ENCODE peak calls at places on chromosome 13, in seven cellular contexts. S is cardiac muscle cell, Q is astrocyte of the cerebellum, W is IMR-90, O is cardiac fibroblast, B is coronary artery, H is tibial artery. I is an unnamed sample.
A peak's percentile ranks its signal among the peaks of the same experiment; 100 is the strongest.

GRCh38 chr13:110921695-110922094 is 6.8 kb upstream of the ANKRD10 start:
- DNase-seq in O (no peak), B (no peak), W (no peak), S (no peak), H (no peak), Q (no peak), I (no peak)

GRCh38 chr13:70432276-70432805 is 324.1 kb upstream of the KLHL1 start:
- DNase-seq in S (no peak), B (no peak), Q (no peak), W (no peak), O (no peak), H (no peak), I (no peak)

GRCh38 chr13:75889427-75889826 is 253.3 kb downstream of the LMO7 start:
- DNase-seq in S (no peak), H (no peak), Q (no peak), O (no peak), W (no peak), B (no peak), I (no peak)

GRCh38 chr13:67402546-67402945 is 172.4 kb upstream of the PCDH9 start:
- DNase-seq in S (no peak), H (no peak), O (no peak), Q (no peak), B (no peak), W (no peak), I (no peak)

GRCh38 chr13:89214115-89214514 is 1542.9 kb downstream of the SLITRK5 start:
- DNase-seq in B (no peak), O (no peak), W (no peak), Q (no peak), H (no peak), S (no peak), I (no peak)

GRCh38 chr13:98222081-98222554 is 45.0 kb upstream of the RNF113B start:
- DNase-seq in Q (peak; percentile 48), B (no peak), S (peak; percentile 41), W (peak; percentile 77), O (no peak), H (no peak), I (no peak)

GRCh38 chr13:50441141-50441540 is 402.4 kb downstream of the DLEU7 start:
- DNase-seq in B (no peak), O (no peak), S (no peak), H (no peak), Q (no peak), W (peak; percentile 33), I (no peak)

GRCh38 chr13:44231786-44232516 is 141.7 kb upstream of the SERP2 start:
- DNase-seq in H (peak; percentile 82), O (peak; percentile 99), S (peak; percentile 87), W (peak; percentile 96), B (no peak), Q (peak; percentile 94), I (peak; percentile 100)

GRCh38 chr13:98420560-98421175 is 156.2 kb downstream of the STK24 start:
- DNase-seq in Q (no peak), S (no peak), H (no peak), B (peak; percentile 35), O (no peak), W (no peak), I (no peak)

GRCh38 chr13:30371649-30372265 is 50.5 kb upstream of the UBE2L5 start:
- DNase-seq in Q (no peak), H (peak; percentile 63), B (no peak), W (peak; percentile 82), S (peak; percentile 26), O (peak; percentile 37), I (peak; percentile 42)

GRCh38 chr13:98143601-98144500 is 957 bp downstream of the FARP1 start:
- DNase-seq in H (peak; percentile 66), S (peak; percentile 61), Q (no peak), B (no peak), W (peak; percentile 44), O (peak; percentile 53), I (no peak)

GRCh38 chr13:97492684-97493371 is 58.9 kb downstream of the RAP2A start:
- DNase-seq in B (no peak), S (no peak), H (no peak), W (no peak), O (no peak), Q (no peak), I (no peak)

GRCh38 chr13:55569514-55569913 is 1571.2 kb upstream of the PRR20A start:
- DNase-seq in S (no peak), B (no peak), H (no peak), Q (no peak), W (no peak), O (no peak), I (no peak)

GRCh38 chr13:26742691-26743358 is 17.8 kb downstream of the GPR12 start:
- DNase-seq in S (no peak), Q (no peak), H (no peak), W (no peak), B (no peak), O (no peak), I (no peak)
- H3K4me3 ChIP-seq in S (no peak overlapping the region), Q (no peak overlapping the region), H (no peak overlapping the region), W (no peak overlapping the region), B (no peak overlapping the region), O (no peak overlapping the region), I (no peak overlapping the region)

DNA sequence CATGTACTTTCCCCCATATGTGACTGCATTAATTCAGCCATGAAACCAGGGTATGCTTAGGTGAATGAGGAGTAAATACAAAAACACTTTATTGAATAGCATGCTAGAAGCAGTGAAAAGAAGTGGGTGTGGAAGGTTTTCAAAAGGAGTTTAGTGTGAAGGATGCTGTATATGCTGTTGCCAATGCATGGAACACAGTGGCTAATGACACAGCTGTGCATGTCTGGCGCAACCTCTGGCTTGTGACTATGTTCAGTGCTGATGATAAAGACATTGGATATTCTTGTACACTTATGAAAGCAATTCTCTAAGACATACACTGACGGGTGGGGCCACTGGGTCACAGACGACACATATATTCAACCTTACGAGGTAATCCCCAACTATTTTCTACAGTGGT is 55.2 kb downstream of the SOX21 start:
- DNase-seq in Q (no peak), H (no peak), B (no peak), S (peak; percentile 30), W (peak; percentile 57), O (peak; percentile 66), I (no peak)
- TF ChIP-seq CTCF in Q (no peak), H (no peak), B (no peak), S (no peak), W (no peak), O (no peak), I (no peak)

GRCh38 chr13:108958013-108958376 is 328.6 kb downstream of the MYO16 start:
- DNase-seq in Q (no peak), O (no peak), W (no peak), B (no peak), S (no peak), H (no peak), I (no peak)
- H3K4me3 ChIP-seq in Q (no peak overlapping the region), O (no peak overlapping the region), W (no peak overlapping the region), B (no peak overlapping the region), S (no peak overlapping the region), H (no peak overlapping the region), I (no peak overlapping the region)

DNA sequence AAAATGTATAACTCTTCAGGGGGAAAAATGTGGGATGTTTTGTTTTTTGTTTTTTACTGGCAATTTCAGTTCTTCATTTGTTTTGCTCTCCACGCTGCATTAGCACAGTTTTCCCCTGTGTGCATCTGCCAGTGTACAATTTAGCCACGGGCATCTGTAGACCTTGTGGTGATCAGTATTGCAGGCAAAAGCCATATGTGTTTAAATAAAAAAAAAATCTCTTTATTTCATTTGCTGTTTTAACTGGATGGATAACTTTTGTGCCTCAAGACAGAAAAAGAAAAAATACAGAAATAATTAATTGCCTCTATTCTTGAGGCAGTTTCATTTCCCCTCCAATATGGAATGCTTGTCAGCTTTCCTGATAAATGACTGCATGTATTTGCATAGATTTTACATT is 7.9 kb upstream of the MAB21L1 start:
- DNase-seq in Q (no peak), W (no peak), O (no peak), B (no peak), H (no peak), S (no peak), I (no peak)
- TF ChIP-seq CTCF in Q (no peak), W (no peak), O (no peak), B (no peak), H (no peak), S (no peak), I (no peak)

DNA sequence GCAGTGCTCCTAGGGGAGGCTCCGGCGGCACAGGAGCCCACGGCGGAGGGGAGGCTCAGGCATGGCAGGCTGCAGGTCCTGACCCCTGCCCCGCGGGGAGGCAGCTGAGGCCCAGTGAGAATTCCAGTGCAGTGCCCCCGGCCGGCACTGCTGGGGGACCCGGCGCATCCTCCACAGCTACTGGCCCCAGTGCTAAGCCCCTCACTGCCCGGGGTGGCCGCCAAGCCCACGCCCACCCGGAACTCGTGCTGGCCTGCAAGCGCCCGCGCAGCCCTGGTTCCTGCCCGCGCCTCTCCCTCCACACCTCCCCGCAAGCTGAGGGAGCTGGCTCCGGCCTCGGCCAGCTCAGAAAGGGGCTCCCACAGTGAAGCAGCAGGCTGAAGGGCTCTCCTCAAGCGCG is 62.2 kb downstream of the SPRY2 start:
- DNase-seq in B (no peak), S (no peak), W (no peak), O (no peak), Q (no peak), H (no peak), I (no peak)
- H3K4me3 ChIP-seq in B (no peak overlapping the region), S (no peak overlapping the region), W (no peak overlapping the region), O (no peak overlapping the region), Q (no peak overlapping the region), H (no peak overlapping the region), I (no peak overlapping the region)

GRCh38 chr13:94058821-94059360 is 420.6 kb downstream of the DCT start:
- DNase-seq in Q (no peak), W (no peak), B (no peak), H (no peak), O (no peak), S (no peak), I (no peak)

GRCh38 chr13:94065741-94066140 is 413.7 kb downstream of the DCT start:
- DNase-seq in O (peak; percentile 31), B (no peak), S (no peak), Q (no peak), W (peak; percentile 78), H (no peak), I (no peak)

GRCh38 chr13:94057618-94058017 is 421.9 kb downstream of the DCT start:
- DNase-seq in Q (no peak), S (peak; percentile 29), B (no peak), W (no peak), O (peak; percentile 7), H (no peak), I (no peak)

GRCh38 chr13:94063096-94063495 is 416.4 kb downstream of the DCT start:
- DNase-seq in H (no peak), O (peak; percentile 61), B (no peak), S (no peak), Q (no peak), W (peak; percentile 85), I (no peak)

DNA sequence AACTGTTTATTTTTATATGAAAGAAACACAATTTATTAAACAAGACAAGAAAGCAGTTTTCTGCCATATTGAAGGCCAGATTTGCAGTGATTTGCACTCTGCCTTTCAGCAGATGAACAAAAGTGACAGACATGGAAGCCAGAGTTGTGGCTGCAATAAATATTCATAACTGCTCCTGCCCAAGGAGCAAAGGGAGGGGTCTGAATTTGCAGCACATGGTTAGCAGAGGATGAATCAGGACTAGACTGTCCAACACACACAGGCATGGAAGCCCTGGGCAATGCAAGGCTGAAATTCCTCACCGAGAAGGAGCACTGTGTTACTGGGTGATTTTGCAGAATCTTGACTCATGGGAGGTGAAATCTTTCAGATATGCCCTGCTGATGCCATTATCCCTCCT is 418.2 kb downstream of the DCT start:
- DNase-seq in B (no peak), O (peak; percentile 29), H (no peak), W (peak; percentile 79), S (no peak), Q (no peak), I (no peak)
- TF ChIP-seq CTCF in B (no peak), O (no peak), H (no peak), W (no peak), S (no peak), Q (no peak), I (no peak)

I was measured in epithelial cell of proximal tubule.